ENCODE peak calls at places on chromosomes 13 and 19, in five cellular contexts. G is cardiac muscle cell, D is HFF-Myc, C is neural progenitor cell, S is OCI-LY7. T is an unnamed sample.

GRCh38 chr19:53808710-53809125 is 15.4 kb downstream of the NLRP12 start:
- DNase-seq in G (peak), D (peak), C (peak), S (peak), T (no peak)

GRCh38 chr13:83881031-83881727 is 1.1 kb downstream of the SLITRK1 start:
- DNase-seq in G (no peak), D (no peak), C (peak), S (no peak), T (no peak)

GRCh38 chr13:21805733-21806132 is 134.9 kb downstream of the FGF9 start:
- DNase-seq in G (no peak), D (no peak), C (no peak), S (no peak), T (no peak)

GRCh38 chr13:80171096-80171495 is 169.8 kb downstream of the SPRY2 start:
- DNase-seq in G (no peak), D (no peak), C (no peak), S (no peak), T (no peak)

GRCh38 chr13:76830805-76831204 is 55.4 kb downstream of the KCTD12 start:
- DNase-seq in G (no peak), D (no peak), C (no peak), S (no peak), T (no peak)

GRCh38 chr19:4618019-4618418 is 21.3 kb upstream of the TNFAIP8L1 start:
- DNase-seq in G (no peak), D (no peak), C (no peak), S (no peak), T (no peak)

GRCh38 chr13:98664924-98665637 is 87.4 kb downstream of the SLC15A1 start:
- DNase-seq in G (no peak), D (no peak), C (no peak), S (no peak), T (no peak)

GRCh38 chr19:54100560-54100959 is at the start of gene OSCAR:
- DNase-seq in G (no peak), D (no peak), C (no peak), S (no peak), T (no peak)

GRCh38 chr13:30829788-30830637 is 76.1 kb upstream of the MEDAG start:
- DNase-seq in G (no peak), D (no peak), C (no peak), S (no peak), T (no peak)

GRCh38 chr19:6767081-6767356 is 216 bp downstream of the SH2D3A start:
- DNase-seq in G (no peak), D (no peak), C (peak), S (peak), T (no peak)

GRCh38 chr13:48201044-48201443 is 32.0 kb upstream of the ITM2B start:
- DNase-seq in G (no peak), D (no peak), C (no peak), S (no peak), T (no peak)

GRCh38 chr19:12833418-12833746 is 997 bp downstream of the RTBDN start:
- DNase-seq in G (no peak), D (no peak), C (no peak), S (no peak), T (no peak)

GRCh38 chr19:12836529-12836863 is 1.8 kb upstream of the MAST1 start:
- DNase-seq in G (no peak), D (no peak), C (no peak), S (no peak), T (no peak)

GRCh38 chr19:12834418-12834943 is at the start of gene RTBDN:
- DNase-seq in G (no peak), D (no peak), C (peak), S (no peak), T (no peak)

GRCh38 chr19:12834976-12835757 is 788 bp upstream of the RTBDN start:
- DNase-seq in G (peak), D (no peak), C (peak), S (peak), T (no peak)

DNA sequence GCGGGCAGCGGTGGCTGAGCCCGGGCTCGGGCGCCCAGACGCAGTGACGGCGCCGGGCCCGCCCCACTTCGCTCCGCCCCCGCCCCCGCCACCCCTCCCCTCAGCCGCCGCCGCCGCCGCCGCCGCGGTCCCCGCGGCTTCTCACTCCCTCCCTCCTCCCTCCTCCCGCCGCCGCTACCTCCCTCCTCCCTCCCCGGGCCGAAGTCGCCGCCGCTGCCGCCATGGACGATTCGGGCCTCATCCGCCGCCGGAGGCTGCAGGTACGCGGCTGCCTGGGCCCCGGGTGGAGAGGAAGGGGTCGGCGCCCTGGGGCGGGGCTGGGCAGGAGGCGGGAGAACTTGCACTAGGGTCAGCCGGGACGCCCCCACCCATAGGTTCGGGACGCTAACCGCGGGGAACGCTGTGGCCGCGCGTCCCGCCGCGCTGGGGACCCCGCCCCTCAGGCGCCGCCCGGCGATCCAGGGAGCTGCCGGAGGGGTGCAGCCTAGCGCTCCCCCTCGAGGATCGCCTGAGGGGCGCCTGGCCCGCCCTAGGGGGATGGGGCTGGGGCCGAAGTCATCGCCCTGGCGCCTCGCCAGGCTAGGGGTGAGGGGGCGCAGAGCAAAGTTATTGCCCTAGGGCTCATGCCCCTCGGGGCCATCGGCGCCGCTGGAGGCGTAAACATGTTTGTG is 497 bp downstream of the RTBDN start:
- DNase-seq in G (peak), D (no peak), C (peak), S (peak), T (peak)
- TF ChIP-seq CTCF in G (no peak), D (no peak), C (no peak), S (peak), T (no peak)

GRCh38 chr13:29566864-29567263 is 28.6 kb downstream of the SLC7A1 start:
- DNase-seq in G (peak), D (no peak), C (no peak), S (no peak), T (no peak)

GRCh38 chr13:29563941-29564340 is 31.5 kb downstream of the SLC7A1 start:
- DNase-seq in G (no peak), D (no peak), C (no peak), S (no peak), T (no peak)

GRCh38 chr13:29566206-29566605 is 29.3 kb downstream of the SLC7A1 start:
- DNase-seq in G (no peak), D (no peak), C (no peak), S (no peak), T (no peak)

GRCh38 chr13:29562762-29563161 is 32.7 kb downstream of the SLC7A1 start:
- DNase-seq in G (no peak), D (no peak), C (no peak), S (no peak), T (no peak)

DNA sequence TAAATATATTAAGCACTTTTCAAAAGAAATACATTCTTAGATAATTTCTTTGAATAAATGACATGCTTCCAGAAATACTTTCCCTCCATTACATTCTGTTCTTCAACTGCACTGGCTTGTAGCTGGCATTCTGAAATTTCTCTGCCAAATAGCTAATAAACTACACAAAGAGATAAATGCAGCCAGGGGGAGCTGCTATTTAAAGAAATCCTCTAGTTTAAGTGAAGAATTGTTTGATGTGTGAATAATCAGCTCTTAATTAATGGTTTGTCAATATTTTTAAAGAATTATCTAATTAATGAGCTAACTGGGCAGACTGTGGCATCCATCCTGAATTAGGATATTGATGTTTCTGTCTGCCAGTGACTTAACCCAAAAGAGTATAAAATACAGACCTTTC is 30.7 kb downstream of the SLC7A1 start:
- DNase-seq in G (no peak), D (no peak), C (no peak), S (no peak), T (no peak)
- TF ChIP-seq CTCF in G (peak), D (no peak), C (no peak), S (no peak), T (no peak)

GRCh38 chr13:50123862-50124535 is 108.8 kb downstream of the KCNRG start:
- DNase-seq in G (peak), D (peak), C (peak), S (no peak), T (peak)
- TF ChIP-seq CTCF in G (no peak), D (no peak), C (no peak), S (no peak), T (no peak)

GRCh38 chr19:15479391-15480345 is at the start of gene PGLYRP2:
- DNase-seq in G (no peak), D (no peak), C (no peak), S (no peak), T (no peak)
- TF ChIP-seq CTCF in G (no peak), D (no peak), C (no peak), S (no peak), T (no peak)

DNA sequence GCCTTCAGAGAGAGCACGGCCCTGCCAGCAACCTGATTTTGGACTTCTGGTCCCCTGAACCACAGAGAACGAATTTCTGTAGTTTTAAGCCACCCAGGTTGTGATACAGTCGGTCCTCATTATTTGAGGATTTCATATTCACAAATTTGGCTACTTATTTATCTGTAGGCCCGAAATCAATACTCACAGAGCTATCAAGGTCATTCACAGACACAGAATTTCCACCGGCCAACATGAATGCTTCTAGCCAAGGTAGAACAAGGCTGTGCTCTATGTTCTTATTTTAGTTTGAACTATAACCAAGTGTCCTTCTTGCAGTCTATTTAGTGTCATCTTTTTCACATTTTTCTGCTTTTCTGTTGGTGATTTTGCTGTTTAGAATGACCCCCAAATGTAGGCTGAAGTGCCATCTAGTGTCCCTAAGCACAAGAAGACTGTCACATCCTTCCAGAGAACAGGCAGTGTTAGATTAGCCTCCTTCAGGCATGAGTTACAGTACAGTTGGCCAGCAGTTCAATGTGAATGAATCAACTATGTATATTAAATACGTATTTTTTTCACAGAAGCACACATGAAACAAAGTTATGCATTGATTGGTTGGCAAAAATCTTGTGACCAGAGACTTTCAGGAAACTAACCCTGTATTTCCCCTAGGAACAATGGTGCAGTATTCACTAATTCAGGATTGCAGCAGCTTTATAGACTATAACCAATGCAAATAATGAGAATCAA is 63.5 kb downstream of the C13orf42 start:
- DNase-seq in G (no peak), D (no peak), C (no peak), S (peak), T (no peak)
- TF ChIP-seq CTCF in G (no peak), D (no peak), C (no peak), S (peak), T (peak)

GRCh38 chr19:13436352-13436751 is 69.9 kb downstream of the CACNA1A start:
- DNase-seq in G (no peak), D (no peak), C (no peak), S (no peak), T (no peak)

GRCh38 chr19:13429563-13429962 is 76.7 kb downstream of the CACNA1A start:
- DNase-seq in G (no peak), D (no peak), C (no peak), S (no peak), T (no peak)

GRCh38 chr19:13428352-13428751 is 77.9 kb downstream of the CACNA1A start:
- DNase-seq in G (peak), D (peak), C (no peak), S (peak), T (peak)

GRCh38 chr19:13427273-13428051 is 78.8 kb downstream of the CACNA1A start:
- DNase-seq in G (no peak), D (no peak), C (no peak), S (no peak), T (no peak)

GRCh38 chr19:13430790-13431582 is 75.3 kb downstream of the CACNA1A start:
- DNase-seq in G (peak), D (peak), C (peak), S (peak), T (peak)
- TF ChIP-seq CTCF in G (peak), D (peak), C (peak), S (peak), T (peak)

GRCh38 chr19:38015216-38015615 is 108.2 kb downstream of the SIPA1L3 start:
- DNase-seq in G (no peak), D (no peak), C (no peak), S (no peak), T (no peak)
- TF ChIP-seq CTCF in G (no peak), D (no peak), C (no peak), S (no peak), T (no peak)